ENCODE peak calls at places on chromosomes 6 and 20, in six cellular contexts. A is lower lobe of right lung; I is OCI-LY7; E is CD8-positive, alpha-beta memory T cell; F is AG08395; B is ureter. S is an unnamed sample.

GRCh38 chr6:13990830-13991229 is 66.1 kb downstream of the RNF182 start:
- DNase-seq in F (no peak), A (no peak), B (no peak), E (no peak), I (no peak), S (no peak)

GRCh38 chr6:19979059-19979458 is 141.9 kb downstream of the ID4 start:
- DNase-seq in E (no peak), A (no peak), F (peak), B (no peak), I (no peak), S (no peak)

GRCh38 chr6:74356385-74356784 is 660.4 kb downstream of the CD109 start:
- DNase-seq in B (no peak), I (no peak), F (peak), A (no peak), E (no peak), S (no peak)

GRCh38 chr6:156461647-156462046 is 315.5 kb upstream of the ARID1B start:
- DNase-seq in A (no peak), E (no peak), I (no peak), B (no peak), F (no peak), S (no peak)

GRCh38 chr20:90651-91050 is 3.2 kb downstream of the DEFB125 start:
- DNase-seq in F (no peak), A (no peak), I (no peak), B (no peak), E (no peak), S (no peak)

GRCh38 chr20:38432292-38432691 is 2.8 kb downstream of the SNHG17 start:
- DNase-seq in B (no peak), I (no peak), F (no peak), A (no peak), E (no peak), S (no peak)

GRCh38 chr6:13229205-13230085 is 98.9 kb downstream of the TBC1D7 start:
- DNase-seq in A (no peak), I (peak), B (no peak), E (peak), F (no peak), S (peak)

GRCh38 chr6:26128013-26128771 is 41.0 kb downstream of the HFE start:
- DNase-seq in A (no peak), I (no peak), B (no peak), E (no peak), F (no peak), S (no peak)

GRCh38 chr6:110352603-110353303 is 5.4 kb downstream of the METTL24 start:
- DNase-seq in A (no peak), I (no peak), B (no peak), E (no peak), F (no peak), S (no peak)

GRCh38 chr6:87139236-87139635 is 16.1 kb upstream of the ZNF292 start:
- DNase-seq in I (peak), A (no peak), E (peak), B (no peak), F (peak), S (peak)

GRCh38 chr6:49233483-49233882 is 229.6 kb downstream of the MMUT start:
- DNase-seq in I (no peak), E (no peak), B (no peak), A (no peak), F (no peak), S (no peak)

GRCh38 chr20:3813758-3814581 is 6.4 kb upstream of the AP5S1 start:
- DNase-seq in B (no peak), F (no peak), E (no peak), A (peak), I (no peak), S (no peak)

GRCh38 chr20:63951398-63952209 is 4.6 kb downstream of the UCKL1 start:
- DNase-seq in B (no peak), F (no peak), A (no peak), E (no peak), I (no peak), S (no peak)

GRCh38 chr20:12053348-12053747 is 135.7 kb downstream of the BTBD3 start:
- DNase-seq in I (peak), E (no peak), B (no peak), A (no peak), F (peak), S (no peak)

GRCh38 chr6:151389640-151390275 is 1.6 kb downstream of the ZBTB2 start:
- DNase-seq in A (peak), B (peak), E (no peak), I (peak), F (peak), S (no peak)

GRCh38 chr20:51797357-51798025 is 4.8 kb downstream of the SALL4 start:
- DNase-seq in I (no peak), B (no peak), A (no peak), E (no peak), F (no peak), S (no peak)

GRCh38 chr6:6772751-6773150 is 184.2 kb downstream of the LY86 start:
- DNase-seq in A (no peak), F (no peak), B (no peak), E (no peak), I (no peak), S (no peak)

GRCh38 chr6:155509743-155510475 is 54.3 kb upstream of the NOX3 start:
- DNase-seq in I (no peak), F (no peak), A (no peak), B (no peak), E (no peak), S (no peak)

S was measured in effector memory CD8-positive, alpha-beta T cell.